ENCODE peak calls at places on chromosomes 5 and 9, in six cellular contexts. Z is choroid plexus epithelial cell; X is NB4; L is CD8-positive, alpha-beta T cell; B is bronchial epithelial cell; C is LNCaP clone FGC. P is an unnamed sample.
A peak's percentile ranks its signal among the peaks of the same experiment; 100 is the strongest.

GRCh38 chr5:18686253-18686652 is 1052.0 kb downstream of the TAF11L14 start:
- DNase-seq in Z (no peak), X (no peak), L (no peak), B (no peak), C (no peak), P (no peak)

GRCh38 chr9:112334319-112334828 is 955 bp upstream of the PTBP3 start:
- DNase-seq in Z (peak; percentile 42), X (peak; percentile 50), L (peak; percentile 73), B (peak; percentile 59), C (no peak), P (peak; percentile 59)

GRCh38 chr9:119179701-119180100 is 189.5 kb downstream of the BRINP1 start:
- DNase-seq in Z (no peak), X (no peak), L (no peak), B (no peak), C (no peak), P (no peak)

GRCh38 chr5:61328791-61329617 is 3.1 kb upstream of the ZSWIM6 start:
- DNase-seq in Z (no peak), X (no peak), L (no peak), B (no peak), C (no peak), P (no peak)

GRCh38 chr5:144335561-144335960 is 164.9 kb downstream of the KCTD16 start:
- DNase-seq in Z (no peak), X (no peak), L (no peak), B (no peak), C (no peak), P (no peak)

GRCh38 chr5:128491291-128491690 is 46.8 kb downstream of the FBN2 start:
- DNase-seq in Z (peak; percentile 59), X (peak; percentile 50), L (no peak), B (no peak), C (no peak), P (no peak)

GRCh38 chr9:87588339-87588738 is 90.7 kb downstream of the DAPK1 start:
- DNase-seq in Z (no peak), X (no peak), L (no peak), B (no peak), C (no peak), P (no peak)

GRCh38 chr5:93163010-93163663 is 417.9 kb downstream of the NR2F1-AS1 start:
- DNase-seq in Z (peak; percentile 96), X (no peak), L (no peak), B (peak; percentile 92), C (no peak), P (no peak)

GRCh38 chr9:110357510-110357909 is 19.8 kb upstream of the TXNDC8 start:
- DNase-seq in Z (no peak), X (no peak), L (no peak), B (peak; percentile 62), C (no peak), P (no peak)

GRCh38 chr9:110389148-110389783 is 51.6 kb upstream of the TXNDC8 start:
- DNase-seq in Z (no peak), X (no peak), L (no peak), B (no peak), C (no peak), P (no peak)

GRCh38 chr9:28692012-28692411 is 1118.7 kb upstream of the C9orf72 start:
- DNase-seq in Z (no peak), X (no peak), L (no peak), B (no peak), C (no peak), P (no peak)

GRCh38 chr9:28032178-28032532 is 458.9 kb upstream of the C9orf72 start:
- DNase-seq in Z (peak; percentile 40), X (no peak), L (no peak), B (peak; percentile 10), C (no peak), P (no peak)

GRCh38 chr5:54883374-54884194 is 101.8 kb downstream of the ESM1 start:
- DNase-seq in Z (peak; percentile 78), X (no peak), L (no peak), B (no peak), C (no peak), P (no peak)

GRCh38 chr9:125374443-125375309 is 113.0 kb downstream of the GAPVD1 start:
- DNase-seq in Z (peak; percentile 82), X (peak; percentile 82), L (peak; percentile 58), B (peak; percentile 39), C (peak; percentile 15), P (peak; percentile 87)

GRCh38 chr5:90590-91547 is 1.1 kb upstream of the PLEKHG4B start:
- DNase-seq in Z (peak; percentile 25), X (no peak), L (no peak), B (no peak), C (peak; percentile 18), P (no peak)
- TF ChIP-seq CTCF in Z (no peak), X (no peak), L (no peak), B (no peak), C (no peak), P (no peak)

GRCh38 chr5:9496801-9497200 is 49.1 kb downstream of the SEMA5A start:
- DNase-seq in Z (no peak), X (no peak), L (no peak), B (no peak), C (no peak), P (no peak)

GRCh38 chr5:9497347-9497746 is 48.5 kb downstream of the SEMA5A start:
- DNase-seq in Z (no peak), X (no peak), L (no peak), B (no peak), C (no peak), P (no peak)

GRCh38 chr5:9499498-9499876 is 46.4 kb downstream of the SEMA5A start:
- DNase-seq in Z (no peak), X (no peak), L (no peak), B (no peak), C (no peak), P (no peak)

GRCh38 chr5:9500244-9500643 is 45.6 kb downstream of the SEMA5A start:
- DNase-seq in Z (no peak), X (no peak), L (no peak), B (no peak), C (no peak), P (no peak)

DNA sequence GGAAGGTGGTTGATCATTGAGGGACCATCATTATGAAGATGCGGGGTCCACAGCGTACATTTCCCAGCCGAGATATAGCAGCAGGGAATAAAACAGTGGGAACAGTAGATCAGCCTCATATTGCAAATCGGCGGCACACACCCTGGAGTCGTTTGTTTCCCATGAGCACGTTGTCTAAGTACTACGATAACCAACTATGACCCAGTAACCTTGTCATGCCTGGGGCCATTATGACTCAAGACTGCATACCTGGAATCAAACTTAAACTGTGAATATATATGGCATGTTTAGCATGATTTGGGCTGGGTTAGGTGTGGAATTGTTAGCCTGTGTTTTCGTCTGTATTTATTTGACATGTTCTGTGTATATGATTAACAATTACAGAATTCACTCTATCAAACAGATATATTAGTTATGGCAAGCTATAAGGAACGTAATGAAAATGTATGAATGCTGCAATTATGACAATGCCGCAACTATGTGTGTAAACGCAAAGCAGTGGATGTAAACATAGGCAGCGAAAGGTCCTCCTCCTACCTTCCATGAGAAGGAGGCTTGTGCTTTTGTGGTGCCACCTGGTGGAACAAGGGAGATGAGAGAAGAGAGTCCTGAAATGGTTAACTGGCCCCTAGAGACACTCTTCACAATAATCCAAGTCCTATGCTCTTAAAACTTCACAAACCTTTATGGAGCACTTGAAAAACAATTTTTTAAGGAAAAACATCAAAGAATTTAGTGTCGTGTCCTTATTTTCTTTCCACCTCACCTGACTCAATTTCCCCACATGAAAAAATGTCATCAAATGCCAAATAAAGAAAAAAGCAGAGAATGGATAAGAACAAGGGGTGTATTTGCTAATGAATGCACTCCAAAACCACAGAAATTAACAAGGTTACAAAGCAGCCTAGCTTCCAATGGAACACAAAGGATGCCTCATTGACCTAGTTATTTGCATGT is 47.1 kb downstream of the SEMA5A start:
- DNase-seq in Z (peak; percentile 67), X (peak; percentile 50), L (no peak), B (peak; percentile 50), C (peak; percentile 19), P (peak; percentile 1)
- TF ChIP-seq CTCF in Z (peak; percentile 83), X (peak; percentile 42), L (no peak), B (peak; percentile 72), C (peak; percentile 79), P (peak; percentile 60)

DNA sequence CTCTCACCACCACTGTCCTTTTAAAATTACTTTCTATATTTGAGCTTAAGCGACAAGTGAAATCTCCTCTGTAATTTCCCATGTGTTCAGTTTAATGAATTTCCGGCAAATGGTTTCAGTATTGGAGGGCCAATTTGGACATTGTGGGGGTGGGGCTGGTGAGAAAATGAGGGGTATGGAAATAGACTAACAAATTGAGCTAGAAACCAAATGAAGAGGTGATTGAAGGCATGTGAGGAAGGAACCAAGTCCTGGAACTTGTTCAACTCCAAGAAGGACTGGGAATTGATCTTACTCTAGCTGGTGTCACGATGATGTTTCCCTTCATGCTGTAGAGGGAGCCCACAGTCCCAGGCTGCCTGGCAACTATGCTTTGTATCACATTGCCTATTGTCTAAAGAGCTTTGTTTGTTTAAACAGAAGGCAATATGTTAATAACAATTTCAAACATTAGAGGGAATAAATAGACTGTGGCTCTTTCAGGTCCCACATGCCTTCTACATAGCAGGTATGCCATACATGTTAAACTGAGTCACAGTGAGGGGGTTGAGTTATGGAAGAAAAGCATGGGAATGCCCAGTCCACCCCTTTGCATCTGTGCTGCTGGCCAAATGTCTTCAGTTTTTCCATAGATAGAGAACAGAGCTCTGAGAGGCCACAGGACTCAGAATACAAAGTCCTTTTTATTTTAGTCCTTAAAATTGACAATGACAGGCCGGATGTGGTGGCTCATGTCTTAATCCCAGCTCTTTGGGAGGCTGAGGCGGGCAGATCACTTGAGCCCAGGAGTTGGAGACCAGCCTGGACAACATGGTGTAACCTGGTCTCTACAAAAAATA is 25.0 kb upstream of the MATR3 start:
- DNase-seq in Z (no peak), X (peak; percentile 52), L (no peak), B (no peak), C (no peak), P (no peak)
- TF ChIP-seq CTCF in Z (peak; percentile 31), X (peak; percentile 25), L (no peak), B (no peak), C (no peak), P (peak; percentile 69)

DNA sequence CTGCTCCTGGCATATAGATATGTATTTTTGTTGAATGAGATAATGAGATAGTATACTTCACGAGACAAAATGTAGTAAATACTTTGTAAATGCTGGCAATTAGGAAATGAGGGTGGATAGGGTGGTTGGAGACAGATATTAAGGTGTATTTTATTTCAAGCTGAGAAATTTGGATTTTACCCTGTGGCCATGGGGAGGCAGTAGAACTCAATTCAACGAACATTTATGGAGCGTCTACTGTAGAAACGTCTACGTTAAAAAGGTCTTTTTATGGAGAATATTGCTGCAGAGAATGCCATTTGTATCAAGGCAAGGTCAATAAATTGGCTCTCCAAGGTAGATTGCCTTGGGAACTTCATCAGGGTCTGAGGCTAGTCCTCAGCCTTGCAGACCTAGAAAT is 21.5 kb upstream of the RALGPS1 start:
- DNase-seq in Z (peak; percentile 25), X (peak; percentile 23), L (no peak), B (no peak), C (no peak), P (peak; percentile 12)
- TF ChIP-seq CTCF in Z (peak; percentile 42), X (peak; percentile 16), L (no peak), B (peak; percentile 26), C (peak; percentile 26), P (peak; percentile 73)

DNA sequence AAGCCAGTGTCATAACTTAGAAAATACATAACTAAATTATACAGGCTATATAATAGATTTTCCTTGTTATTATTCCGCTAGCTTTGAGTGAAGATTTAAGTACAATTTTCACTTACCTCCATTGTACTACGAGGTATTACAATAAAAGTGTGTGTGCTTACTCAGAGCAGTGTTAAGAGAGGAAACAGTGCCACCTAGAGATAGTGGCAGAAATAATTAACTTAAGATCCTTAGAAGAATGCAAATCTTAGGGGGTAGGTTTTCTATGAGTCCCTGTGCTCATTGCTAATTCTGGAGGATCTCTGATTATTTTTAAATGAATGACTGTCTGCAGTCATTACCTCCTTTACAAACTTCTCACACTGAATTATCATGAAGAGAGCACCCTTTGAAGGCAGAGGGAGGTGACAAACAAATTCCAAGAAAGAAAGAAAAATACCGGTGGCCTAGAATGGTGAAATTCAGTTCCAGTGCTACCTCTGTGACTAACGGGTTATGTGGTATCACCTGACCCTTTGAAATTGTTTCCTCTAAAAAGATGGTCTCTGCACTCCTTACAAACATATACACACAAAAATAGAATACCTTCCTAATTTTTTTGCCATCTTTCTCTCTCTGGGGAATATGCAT is 379.8 kb downstream of the TRIM36 start:
- DNase-seq in Z (peak; percentile 2), X (peak; percentile 79), L (no peak), B (peak; percentile 42), C (peak; percentile 82), P (peak; percentile 32)
- TF ChIP-seq CTCF in Z (no peak), X (peak; percentile 48), L (no peak), B (peak; percentile 27), C (peak; percentile 78), P (peak; percentile 81)